ENCODE peak calls at places on chromosomes 7 and 10, in seven cellular contexts. E, L, Z, Y, Q, M and P are unnamed samples.

GRCh38 chr7:133510326-133511055 is 257.6 kb downstream of the EXOC4 start:
- DNase-seq in E (no peak), L (no peak), Z (peak), Y (no peak), Q (no peak), M (no peak), P (no peak)

GRCh38 chr10:98262571-98262970 is 5.4 kb downstream of the LOXL4 start:
- DNase-seq in E (no peak), L (no peak), Z (peak), Y (peak), Q (peak), M (no peak), P (peak)

GRCh38 chr7:27709137-27710075 is 30.6 kb upstream of the TAX1BP1 start:
- DNase-seq in E (no peak), L (no peak), Z (no peak), Y (peak), Q (no peak), M (no peak), P (no peak)

GRCh38 chr7:82745117-82745516 is 301.5 kb upstream of the CACNA2D1 start:
- DNase-seq in E (no peak), L (no peak), Z (peak), Y (peak), Q (peak), M (no peak), P (peak)

GRCh38 chr10:78755075-78755695 is 313.6 kb upstream of the ZMIZ1 start:
- DNase-seq in E (no peak), L (no peak), Z (no peak), Y (no peak), Q (no peak), M (no peak), P (no peak)

GRCh38 chr7:85095357-85095756 is 91.5 kb downstream of the SEMA3D start:
- DNase-seq in E (no peak), L (no peak), Z (no peak), Y (no peak), Q (no peak), M (no peak), P (no peak)

GRCh38 chr7:116955801-116956514 is 2.7 kb downstream of the ST7 start:
- DNase-seq in E (no peak), L (no peak), Z (no peak), Y (peak), Q (no peak), M (no peak), P (no peak)

GRCh38 chr7:51635801-51636200 is 319.2 kb upstream of the COBL start:
- DNase-seq in E (no peak), L (no peak), Z (no peak), Y (no peak), Q (no peak), M (no peak), P (no peak)

GRCh38 chr7:94908204-94909022 is 1.0 kb downstream of the PPP1R9A start:
- DNase-seq in E (peak), L (no peak), Z (peak), Y (peak), Q (peak), M (peak), P (peak)

GRCh38 chr7:120684463-120684862 is 173.5 kb downstream of the TSPAN12 start:
- DNase-seq in E (no peak), L (no peak), Z (peak), Y (no peak), Q (no peak), M (no peak), P (no peak)
- H3K27ac ChIP-seq in E (no peak), L (no peak), Z (no peak), Y (no peak), Q (no peak), M (no peak), P (no peak)

DNA sequence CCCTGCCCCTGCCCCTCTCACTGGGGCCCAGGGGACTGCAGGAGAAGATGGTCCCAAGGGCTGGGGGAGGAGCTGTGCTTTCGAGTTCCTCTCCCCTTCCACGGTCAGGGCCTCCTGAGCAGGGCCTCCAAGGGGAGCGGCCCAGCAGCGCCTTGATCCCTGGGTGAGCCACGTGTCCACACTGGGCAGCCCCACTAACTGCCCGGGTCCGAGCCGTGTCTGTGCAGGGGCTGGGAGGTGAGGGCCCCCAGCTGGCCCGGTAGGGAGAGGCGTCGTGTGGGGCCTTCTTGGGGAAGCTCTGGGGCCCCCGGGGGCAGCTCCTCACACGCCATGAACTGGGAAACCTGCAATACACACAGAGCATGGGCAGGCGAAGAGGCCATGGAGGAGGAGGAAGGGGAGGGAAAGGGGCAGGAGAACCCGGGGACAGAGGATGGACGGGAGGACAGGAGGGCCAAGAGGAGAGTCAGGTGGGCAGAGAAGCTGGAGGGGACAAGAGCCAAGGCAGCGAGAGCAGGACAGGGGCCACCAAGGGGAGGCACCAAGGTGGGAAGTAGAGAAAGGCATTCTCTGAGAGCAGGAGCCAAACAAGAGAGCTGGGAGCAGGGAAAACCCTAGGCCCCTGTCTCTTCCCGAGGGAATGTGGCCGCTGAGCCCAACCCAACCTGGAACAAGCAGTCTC is 32.8 kb downstream of the KCNH2 start:
- DNase-seq in E (no peak), L (no peak), Z (no peak), Y (no peak), Q (no peak), M (no peak), P (peak)
- H3K27ac ChIP-seq in E (no peak), L (no peak), Z (no peak), Y (no peak), Q (peak), M (no peak), P (no peak)

GRCh38 chr10:91352760-91353159 is 57.4 kb upstream of the HECTD2 start:
- DNase-seq in E (no peak), L (no peak), Z (no peak), Y (no peak), Q (no peak), M (no peak), P (no peak)
- H3K27ac ChIP-seq in E (no peak), L (peak), Z (no peak), Y (no peak), Q (no peak), M (no peak), P (no peak)

GRCh38 chr10:25694976-25695375 is 239.1 kb upstream of the MYO3A start:
- DNase-seq in E (no peak), L (no peak), Z (no peak), Y (no peak), Q (no peak), M (no peak), P (no peak)

GRCh38 chr10:25697412-25697811 is 236.6 kb upstream of the MYO3A start:
- DNase-seq in E (no peak), L (no peak), Z (no peak), Y (no peak), Q (no peak), M (no peak), P (no peak)

GRCh38 chr10:25696013-25696708 is 237.9 kb upstream of the MYO3A start:
- DNase-seq in E (no peak), L (no peak), Z (peak), Y (no peak), Q (no peak), M (no peak), P (no peak)

GRCh38 chr10:25694206-25694933 is 239.7 kb upstream of the MYO3A start:
- DNase-seq in E (no peak), L (no peak), Z (peak), Y (no peak), Q (no peak), M (no peak), P (no peak)

DNA sequence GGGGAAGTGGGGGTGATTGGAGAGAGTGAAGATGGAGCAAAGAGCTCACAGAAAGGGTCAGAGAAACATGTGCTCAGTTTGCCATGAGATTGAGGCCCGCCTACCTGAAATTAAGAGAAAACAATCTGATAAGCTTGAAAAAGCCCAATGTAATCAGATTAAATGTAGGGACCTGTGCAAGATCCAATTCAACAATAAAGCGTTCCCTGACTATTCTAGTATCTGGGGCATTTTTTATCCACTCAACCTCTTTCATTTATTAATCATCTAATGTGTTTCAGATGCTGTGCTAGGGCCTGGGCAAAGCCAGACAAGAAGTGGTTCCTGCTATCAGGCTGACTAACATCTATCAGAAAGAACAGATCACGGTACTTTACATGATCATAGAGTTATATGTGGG is 238.4 kb upstream of the MYO3A start:
- DNase-seq in E (no peak), L (no peak), Z (no peak), Y (no peak), Q (no peak), M (no peak), P (no peak)
- H3K27ac ChIP-seq in E (no peak), L (no peak), Z (no peak), Y (no peak), Q (no peak), M (no peak), P (no peak)

GRCh38 chr7:88661921-88662320 is 97.6 kb upstream of the ZNF804B start:
- DNase-seq in E (no peak), L (no peak), Z (no peak), Y (no peak), Q (no peak), M (no peak), P (no peak)
- H3K27ac ChIP-seq in E (no peak), L (no peak), Z (no peak), Y (no peak), Q (no peak), M (no peak), P (no peak)

DNA sequence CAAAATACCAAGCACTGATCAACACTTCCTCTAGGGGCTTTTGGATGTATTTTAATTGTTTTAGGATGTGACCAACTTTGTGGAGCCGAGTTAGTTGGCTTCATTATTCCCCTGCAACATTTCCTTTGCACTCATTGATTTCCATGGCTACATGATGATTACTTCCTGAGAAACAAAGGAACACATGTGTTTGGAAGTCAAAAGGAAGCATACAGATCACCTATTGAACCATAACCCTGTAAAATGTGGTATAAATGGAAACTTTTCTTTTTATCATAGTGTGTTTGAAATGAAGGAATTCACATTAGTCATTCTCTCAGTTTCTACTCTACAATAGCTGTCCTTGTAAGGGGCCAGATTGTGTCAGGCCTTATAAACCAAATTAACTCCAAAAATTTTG is 32.2 kb upstream of the EXOC6 start:
- DNase-seq in E (no peak), L (no peak), Z (no peak), Y (peak), Q (no peak), M (no peak), P (no peak)
- H3K27ac ChIP-seq in E (no peak), L (no peak), Z (no peak), Y (no peak), Q (no peak), M (no peak), P (no peak)